ENCODE peak calls at places on chromosomes 6 and 20, in four cellular contexts. F is glutamatergic neuron, D is sigmoid colon, J is AG10803. Y is an unnamed sample.

GRCh38 chr6:140285471-140285870 is 911.0 kb upstream of the CITED2 start:
- DNase-seq in F (no peak), J (no peak), D (no peak), Y (no peak)

GRCh38 chr20:53839423-53840176 is 230.8 kb downstream of the BCAS1 start:
- DNase-seq in D (no peak), J (no peak), F (no peak), Y (no peak)

GRCh38 chr6:170146640-170147039 is 144.2 kb downstream of the DLL1 start:
- DNase-seq in D (peak), J (no peak), F (no peak), Y (no peak)

GRCh38 chr6:3139090-3139903 is 18.0 kb downstream of the TUBB2A start:
- DNase-seq in D (peak), F (no peak), J (peak), Y (no peak)

GRCh38 chr20:25509084-25509483 is 76.2 kb downstream of the NINL start:
- DNase-seq in F (no peak), J (no peak), D (no peak), Y (no peak)

GRCh38 chr6:7881765-7882500 is 28.7 kb downstream of the TXNDC5 start:
- DNase-seq in F (no peak), D (no peak), J (no peak), Y (no peak)

GRCh38 chr20:1478566-1478965 is 11.9 kb upstream of the NSFL1C start:
- DNase-seq in J (peak), D (no peak), F (no peak), Y (no peak)

GRCh38 chr6:168128631-168129291 is 49.7 kb upstream of the FRMD1 start:
- DNase-seq in F (no peak), D (peak), J (no peak), Y (no peak)

GRCh38 chr6:148761532-148761951 is 14.7 kb downstream of the UST start:
- DNase-seq in D (no peak), J (peak), F (no peak), Y (no peak)

GRCh38 chr6:137697267-137697938 is 169.7 kb upstream of the TNFAIP3 start:
- DNase-seq in F (no peak), D (no peak), J (peak), Y (no peak)

GRCh38 chr6:39892490-39893129 is 41.7 kb downstream of the MOCS1 start:
- DNase-seq in J (peak), D (no peak), F (peak), Y (peak)

GRCh38 chr6:42779521-42779920 is 2.3 kb upstream of the BICRAL start:
- DNase-seq in F (no peak), D (no peak), J (no peak), Y (no peak)

GRCh38 chr6:64012351-64013060 is 376.9 kb downstream of the PHF3 start:
- DNase-seq in F (no peak), D (no peak), J (peak), Y (no peak)

GRCh38 chr6:140774080-140774505 is 1358.6 kb upstream of the GJE1 start:
- DNase-seq in D (no peak), J (peak), F (no peak), Y (no peak)

GRCh38 chr20:16926626-16927025 is 178.5 kb downstream of the OTOR start:
- DNase-seq in D (no peak), J (no peak), F (no peak), Y (no peak)

GRCh38 chr20:48659888-48660287 is 167.9 kb downstream of the PREX1 start:
- DNase-seq in J (peak), D (no peak), F (no peak), Y (no peak)

GRCh38 chr6:36095497-36096391 is 34.6 kb upstream of the MAPK13 start:
- DNase-seq in D (no peak), J (no peak), F (no peak), Y (no peak)
- TF ChIP-seq CTCF in D (peak), J (no peak), F (peak), Y (no peak)

GRCh38 chr6:156775717-156776116 is 1.5 kb upstream of the ARID1B start:
- DNase-seq in J (no peak), D (no peak), F (no peak), Y (no peak)

GRCh38 chr6:156774872-156775405 is 2.2 kb upstream of the ARID1B start:
- DNase-seq in J (no peak), F (peak), D (no peak), Y (no peak)

GRCh38 chr6:156776841-156777576 is at the start of gene ARID1B:
- DNase-seq in J (peak), D (peak), F (peak), Y (no peak)

GRCh38 chr6:156777577-156777865 is 343 bp downstream of the ARID1B start:
- DNase-seq in D (no peak), J (no peak), F (no peak), Y (no peak)

GRCh38 chr6:156776470-156776840 is 723 bp upstream of the ARID1B start:
- DNase-seq in F (no peak), J (no peak), D (no peak), Y (no peak)
- TF ChIP-seq CTCF in F (no peak), J (no peak), D (no peak), Y (no peak)

GRCh38 chr6:85677243-85677956 is 34.7 kb upstream of the SYNCRIP start:
- DNase-seq in F (no peak), D (no peak), J (peak), Y (no peak)
- TF ChIP-seq CTCF in F (no peak), D (no peak), J (peak), Y (no peak)

GRCh38 chr20:15759546-15760216 is 813.6 kb downstream of the KIF16B start:
- DNase-seq in J (peak), D (no peak), F (no peak), Y (no peak)
- TF ChIP-seq CTCF in J (peak), D (peak), F (no peak), Y (no peak)

DNA sequence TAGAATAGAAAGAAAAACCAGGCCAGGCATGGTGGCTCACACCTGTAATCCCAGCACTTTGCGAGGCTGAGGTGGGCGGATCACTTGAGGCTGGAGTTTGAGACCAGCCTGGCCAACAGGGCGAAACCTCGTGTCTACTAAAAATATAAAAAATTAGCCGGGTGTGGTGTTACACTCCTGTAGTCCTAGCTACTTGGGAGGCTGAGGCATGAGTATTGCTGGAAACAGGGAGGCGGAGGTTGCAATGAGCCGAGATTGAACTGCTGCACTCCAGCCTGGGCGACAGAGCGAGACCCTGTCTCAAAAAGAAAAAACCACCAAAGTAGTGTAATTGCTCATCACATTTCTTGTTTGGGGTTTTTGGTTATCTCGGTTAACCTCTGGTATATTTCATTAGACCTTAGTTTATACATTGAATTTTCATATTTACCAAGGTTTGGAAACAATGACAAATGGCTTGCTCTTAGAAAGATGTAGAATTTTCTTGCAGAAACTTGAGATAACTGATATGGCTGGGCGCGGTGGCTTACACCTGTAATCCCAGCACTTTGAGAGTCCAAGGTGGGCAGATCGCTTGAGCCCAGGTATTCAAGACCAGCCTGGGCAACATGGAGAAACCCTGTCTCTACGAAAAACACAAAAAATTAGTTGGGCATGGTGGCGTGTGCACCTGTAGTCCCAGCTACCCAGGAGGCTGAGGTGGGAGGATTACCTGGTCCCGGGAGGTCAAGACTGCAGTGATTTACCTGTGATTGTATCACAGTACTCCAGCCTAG is 14.2 kb downstream of the ITCH start:
- DNase-seq in J (no peak), D (no peak), F (no peak), Y (no peak)
- TF ChIP-seq CTCF in J (no peak), D (no peak), F (no peak), Y (no peak)

GRCh38 chr20:59453634-59454241 is 150.6 kb upstream of the PHACTR3 start:
- DNase-seq in F (no peak), J (no peak), D (no peak), Y (no peak)

GRCh38 chr20:59456342-59457132 is 147.8 kb upstream of the PHACTR3 start:
- DNase-seq in J (no peak), F (no peak), D (peak), Y (no peak)

GRCh38 chr20:59452856-59453255 is 151.5 kb upstream of the PHACTR3 start:
- DNase-seq in F (no peak), D (no peak), J (no peak), Y (no peak)

GRCh38 chr20:59458645-59459044 is 145.7 kb upstream of the PHACTR3 start:
- DNase-seq in J (no peak), D (no peak), F (no peak), Y (no peak)

GRCh38 chr20:59455392-59456341 is 148.7 kb upstream of the PHACTR3 start:
- DNase-seq in F (no peak), D (peak), J (peak), Y (no peak)
- TF ChIP-seq CTCF in F (peak), D (peak), J (peak), Y (no peak)

GRCh38 chr20:10412591-10413408 is 21.2 kb downstream of the MKKS start:
- DNase-seq in D (no peak), J (no peak), F (no peak), Y (no peak)
- TF ChIP-seq CTCF in D (no peak), J (peak), F (no peak), Y (peak)

GRCh38 chr20:46545827-46546138 is 4.7 kb downstream of the OCSTAMP start:
- DNase-seq in D (no peak), J (no peak), F (no peak), Y (no peak)

GRCh38 chr20:46543033-46543432 is 7.4 kb downstream of the OCSTAMP start:
- DNase-seq in J (no peak), D (no peak), F (no peak), Y (no peak)

GRCh38 chr20:46543959-46544358 is 6.5 kb downstream of the OCSTAMP start:
- DNase-seq in F (no peak), J (no peak), D (no peak), Y (no peak)

GRCh38 chr20:46545077-46545826 is 5.2 kb downstream of the OCSTAMP start:
- DNase-seq in F (no peak), J (peak), D (no peak), Y (no peak)

DNA sequence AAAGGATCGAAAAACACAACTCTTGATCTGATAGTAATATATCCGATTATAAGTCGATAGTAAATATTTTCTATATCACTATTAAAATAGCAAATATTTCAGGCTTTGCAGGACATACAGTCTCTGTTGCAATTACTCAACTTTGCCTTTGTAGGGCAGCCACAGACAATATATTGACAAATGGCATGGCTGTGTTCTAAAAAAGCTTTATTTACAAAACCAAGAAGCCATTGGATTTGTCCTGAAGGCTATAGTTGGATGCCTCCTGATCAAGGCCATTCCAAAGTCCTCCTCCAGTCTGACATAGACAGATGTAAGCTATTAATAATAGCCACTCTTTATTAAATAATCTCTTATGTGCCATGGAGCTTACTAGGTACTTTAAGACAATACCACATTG is 5.9 kb downstream of the OCSTAMP start:
- DNase-seq in D (no peak), F (no peak), J (no peak), Y (no peak)
- TF ChIP-seq CTCF in D (no peak), F (no peak), J (no peak), Y (peak)

GRCh38 chr6:50791900-50792508 is 26.7 kb upstream of the TFAP2B start:
- DNase-seq in J (peak), D (no peak), F (no peak), Y (no peak)
- TF ChIP-seq CTCF in J (peak), D (peak), F (peak), Y (peak)

Y was measured in H1.